ENCODE peak calls at places on chromosomes 2 and 18, in ten cellular contexts. K is substantia nigra; D is GM23338; C is activated effector memory CD4-positive, alpha-beta T cell treated with Interleukin-2 at 50 U/mL for 16 hours; F is GM23248; M is left ventricle myocardium inferior; X is SW480; N is Daoy; I is amniotic stem cell; T is HT1080. U is an unnamed sample.

GRCh38 chr2:23843051-23843976 is 83.6 kb downstream of the ATAD2B start:
- DNase-seq in K (no peak), D (no peak), C (no peak), F (peak), M (no peak), X (peak), N (no peak), I (no peak), T (no peak), U (no peak)

GRCh38 chr18:43180814-43181213 is 65.3 kb upstream of the RIT2 start:
- DNase-seq in K (no peak), D (no peak), C (no peak), F (no peak), M (no peak), X (no peak), N (no peak), I (no peak), T (no peak), U (no peak)

GRCh38 chr2:238250896-238251295 is 11.1 kb upstream of the HES6 start:
- DNase-seq in K (no peak), D (no peak), C (no peak), F (no peak), M (no peak), X (no peak), N (no peak), I (no peak), T (no peak), U (no peak)

GRCh38 chr2:73268831-73269685 is 15.2 kb downstream of the FBXO41 start:
- DNase-seq in K (no peak), D (peak), C (peak), F (peak), M (no peak), X (peak), N (peak), I (no peak), T (no peak), U (no peak)

GRCh38 chr2:10336283-10336682 is 33.6 kb downstream of the HPCAL1 start:
- DNase-seq in K (no peak), D (no peak), C (no peak), F (no peak), M (no peak), X (no peak), N (no peak), I (no peak), T (no peak), U (no peak)

GRCh38 chr2:188588235-188588634 is 296.6 kb downstream of the GULP1 start:
- DNase-seq in K (no peak), D (no peak), C (no peak), F (no peak), M (no peak), X (no peak), N (no peak), I (no peak), T (no peak), U (no peak)

GRCh38 chr2:10810175-10811161 is 2.1 kb downstream of the PDIA6 start:
- DNase-seq in K (no peak), D (no peak), C (no peak), F (peak), M (no peak), X (no peak), N (no peak), I (no peak), T (no peak), U (no peak)

GRCh38 chr2:85779641-85780315 is 26.0 kb downstream of the ATOH8 start:
- DNase-seq in K (no peak), D (no peak), C (no peak), F (peak), M (no peak), X (no peak), N (no peak), I (no peak), T (no peak), U (no peak)

GRCh38 chr2:209395652-209396051 is 28.2 kb upstream of the MAP2 start:
- DNase-seq in K (no peak), D (no peak), C (no peak), F (no peak), M (no peak), X (no peak), N (no peak), I (no peak), T (no peak), U (no peak)

GRCh38 chr18:2979027-2979570 is 33.8 kb downstream of the LPIN2 start:
- DNase-seq in K (no peak), D (no peak), C (no peak), F (peak), M (no peak), X (no peak), N (no peak), I (no peak), T (no peak), U (no peak)

GRCh38 chr2:231611273-231612198 is 18.9 kb downstream of the TEX44 start:
- DNase-seq in K (no peak), D (peak), C (peak), F (peak), M (no peak), X (peak), N (peak), I (peak), T (peak), U (no peak)

GRCh38 chr2:25377822-25378421 is 36.2 kb upstream of the DNMT3A start:
- DNase-seq in K (no peak), D (no peak), C (no peak), F (no peak), M (no peak), X (no peak), N (no peak), I (no peak), T (no peak), U (no peak)

GRCh38 chr18:77055429-77056310 is 76.9 kb downstream of the MBP start:
- DNase-seq in K (no peak), D (no peak), C (no peak), F (no peak), M (no peak), X (no peak), N (no peak), I (no peak), T (no peak), U (no peak)

GRCh38 chr2:231387904-231388724 is 7.4 kb upstream of the B3GNT7 start:
- DNase-seq in K (peak), D (no peak), C (no peak), F (peak), M (peak), X (peak), N (peak), I (no peak), T (peak), U (no peak)

GRCh38 chr2:22209545-22209944 is 1085.8 kb downstream of the TDRD15 start:
- DNase-seq in K (no peak), D (no peak), C (no peak), F (no peak), M (no peak), X (no peak), N (no peak), I (no peak), T (no peak), U (no peak)

GRCh38 chr2:68466361-68466777 is 725 bp downstream of the FBXO48 start:
- DNase-seq in K (no peak), D (no peak), C (peak), F (peak), M (no peak), X (peak), N (peak), I (no peak), T (peak), U (no peak)

GRCh38 chr2:33160217-33160616 is 213.5 kb downstream of the LTBP1 start:
- DNase-seq in K (no peak), D (no peak), C (no peak), F (no peak), M (no peak), X (no peak), N (peak), I (no peak), T (no peak), U (no peak)

GRCh38 chr2:226800941-226801784 is 1.5 kb upstream of the IRS1 start:
- DNase-seq in K (peak), D (peak), C (peak), F (peak), M (peak), X (peak), N (peak), I (no peak), T (no peak), U (no peak)

GRCh38 chr2:186533717-186534116 is 47.7 kb downstream of the ZC3H15 start:
- DNase-seq in K (no peak), D (no peak), C (no peak), F (no peak), M (no peak), X (no peak), N (no peak), I (no peak), T (no peak), U (no peak)

GRCh38 chr18:2536493-2536892 is 34.8 kb downstream of the METTL4 start:
- DNase-seq in K (no peak), D (no peak), C (no peak), F (no peak), M (no peak), X (no peak), N (no peak), I (peak), T (peak), U (no peak)

GRCh38 chr2:11851881-11852280 is 105.4 kb downstream of the LPIN1 start:
- DNase-seq in K (no peak), D (no peak), C (no peak), F (no peak), M (no peak), X (no peak), N (no peak), I (no peak), T (no peak), U (no peak)

GRCh38 chr2:27095745-27096651 is 9.4 kb downstream of the KHK start:
- DNase-seq in K (no peak), D (peak), C (peak), F (peak), M (peak), X (peak), N (peak), I (no peak), T (peak), U (no peak)

GRCh38 chr2:237879058-237879430 is 19.6 kb downstream of the RAMP1 start:
- DNase-seq in K (no peak), D (no peak), C (no peak), F (peak), M (no peak), X (no peak), N (peak), I (no peak), T (no peak), U (peak)

GRCh38 chr2:235026649-235027557 is 75.1 kb downstream of the SH3BP4 start:
- DNase-seq in K (no peak), D (peak), C (no peak), F (peak), M (peak), X (peak), N (peak), I (no peak), T (peak), U (no peak)

GRCh38 chr18:54717673-54718435 is 110.4 kb upstream of the RAB27B start:
- DNase-seq in K (no peak), D (peak), C (peak), F (no peak), M (no peak), X (peak), N (peak), I (no peak), T (peak), U (no peak)